ENCODE peak calls at places on chromosomes 3 and 15, in seven cellular contexts. V, H, O, Z, K, G and M are unnamed samples.

GRCh38 chr3:60384352-60384751 is 866.9 kb downstream of the FHIT start:
- DNase-seq in O (no peak), K (no peak), G (no peak), V (no peak), H (no peak), Z (no peak), M (no peak)

GRCh38 chr3:65153850-65154512 is 466.2 kb upstream of the ADAMTS9 start:
- DNase-seq in Z (no peak), V (no peak), H (no peak), G (no peak), K (no peak), O (no peak), M (no peak)

GRCh38 chr15:63186065-63186464 is 3.3 kb upstream of the RAB8B start:
- DNase-seq in H (no peak), V (no peak), O (peak), Z (no peak), K (peak), G (no peak), M (no peak)

GRCh38 chr3:14849831-14850230 is 31.1 kb downstream of the FGD5 start:
- DNase-seq in K (no peak), O (no peak), H (no peak), V (no peak), G (no peak), Z (peak), M (no peak)

GRCh38 chr15:49265911-49266310 is 95.9 kb downstream of the GALK2 start:
- DNase-seq in K (no peak), Z (no peak), G (no peak), H (no peak), O (no peak), V (no peak), M (no peak)

GRCh38 chr3:32184187-32184730 is 54.2 kb upstream of the CMTM8 start:
- DNase-seq in K (no peak), Z (no peak), H (no peak), O (no peak), G (no peak), V (no peak), M (no peak)

GRCh38 chr3:120427201-120427600 is 23.6 kb downstream of the FSTL1 start:
- DNase-seq in V (no peak), O (no peak), Z (no peak), H (no peak), K (no peak), G (no peak), M (no peak)

GRCh38 chr3:86547697-86548096 is 443.3 kb downstream of the VGLL3 start:
- DNase-seq in K (no peak), O (no peak), Z (no peak), V (no peak), G (no peak), H (no peak), M (no peak)

GRCh38 chr3:48564022-48564421 is 441 bp upstream of the UCN2 start:
- DNase-seq in H (peak), G (peak), Z (peak), V (no peak), O (peak), K (no peak), M (no peak)

GRCh38 chr3:56890448-56891083 is 88.8 kb upstream of the ARHGEF3 start:
- DNase-seq in O (no peak), K (no peak), V (no peak), H (no peak), G (no peak), Z (no peak), M (no peak)

GRCh38 chr3:58784888-58785287 is 118.3 kb upstream of the FAM3D start:
- DNase-seq in Z (no peak), O (no peak), K (no peak), G (no peak), V (no peak), H (no peak), M (no peak)

GRCh38 chr15:53910236-53910849 is 67.9 kb upstream of the UNC13C start:
- DNase-seq in H (no peak), K (no peak), V (peak), O (peak), G (no peak), Z (no peak), M (no peak)

GRCh38 chr3:14988988-14989394 is 41.6 kb downstream of the NR2C2 start:
- DNase-seq in G (no peak), K (no peak), Z (no peak), O (no peak), V (no peak), H (no peak), M (no peak)

GRCh38 chr15:90871716-90872480 is 3.5 kb downstream of the FURIN start:
- DNase-seq in H (no peak), K (no peak), V (no peak), Z (no peak), O (peak), G (no peak), M (peak)

GRCh38 chr3:159499031-159499793 is 489.4 kb upstream of the IL12A start:
- DNase-seq in V (no peak), G (no peak), O (no peak), Z (no peak), H (no peak), K (no peak), M (no peak)

GRCh38 chr3:38519651-38520050 is 23.5 kb downstream of the EXOG start:
- DNase-seq in K (no peak), G (no peak), O (no peak), Z (no peak), V (no peak), H (no peak), M (peak)

GRCh38 chr3:130601662-130602061 is 84.7 kb downstream of the COL6A6 start:
- DNase-seq in K (no peak), O (peak), G (no peak), H (no peak), Z (no peak), V (no peak), M (no peak)

GRCh38 chr3:50971487-50971924 is 296.8 kb downstream of the DOCK3 start:
- DNase-seq in O (peak), H (no peak), G (peak), Z (no peak), K (peak), V (no peak), M (peak)

GRCh38 chr3:11591401-11592266 is 52.1 kb downstream of the VGLL4 start:
- DNase-seq in V (no peak), Z (peak), O (no peak), H (no peak), G (no peak), K (no peak), M (no peak)

GRCh38 chr15:28873585-28874139 is 12.1 kb upstream of the APBA2 start:
- DNase-seq in G (no peak), V (peak), O (no peak), Z (no peak), H (no peak), K (no peak), M (no peak)